ENCODE peak calls at places on chromosome 20, in four cellular contexts. M is K562, C is GM23338, Q is WTC11. B is an unnamed sample.

GRCh38 chr20:55567826-55568225 is 437.5 kb downstream of the CBLN4 start:
- DNase-seq in M (no peak), C (no peak), Q (no peak), B (no peak)

GRCh38 chr20:25470045-25470444 is 62.6 kb downstream of the GINS1 start:
- DNase-seq in M (peak), C (peak), Q (peak), B (peak)

GRCh38 chr20:60008130-60008808 is 50.0 kb downstream of the CDH26 start:
- DNase-seq in M (no peak), C (no peak), Q (no peak), B (no peak)

GRCh38 chr20:48682529-48683385 is 145.0 kb downstream of the PREX1 start:
- DNase-seq in M (peak), C (peak), Q (peak), B (no peak)

GRCh38 chr20:31707994-31708744 is 14.5 kb downstream of the BCL2L1 start:
- DNase-seq in M (peak), C (peak), Q (peak), B (no peak)

GRCh38 chr20:4873396-4873795 is 127.9 kb downstream of the SLC23A2 start:
- DNase-seq in M (no peak), C (no peak), Q (no peak), B (no peak)

GRCh38 chr20:11235058-11235457 is 561.3 kb upstream of the JAG1 start:
- DNase-seq in M (no peak), C (peak), Q (peak), B (no peak)

GRCh38 chr20:35174458-35175216 is 2.8 kb downstream of the PROCR start:
- DNase-seq in M (peak), C (peak), Q (peak), B (no peak)

GRCh38 chr20:7291319-7291943 is 523.9 kb downstream of the BMP2 start:
- DNase-seq in M (no peak), C (peak), Q (no peak), B (no peak)

GRCh38 chr20:24989162-24989561 is 3.4 kb downstream of the APMAP start:
- DNase-seq in M (no peak), C (no peak), Q (no peak), B (no peak)

GRCh38 chr20:6501061-6501460 is 266.4 kb upstream of the BMP2 start:
- DNase-seq in M (no peak), C (no peak), Q (no peak), B (no peak)

GRCh38 chr20:35952480-35953410 is 1.6 kb downstream of the SCAND1 start:
- DNase-seq in M (peak), C (peak), Q (no peak), B (no peak)

GRCh38 chr20:43691928-43692524 is 25.1 kb downstream of the MYBL2 start:
- DNase-seq in M (peak), C (peak), Q (peak), B (peak)

GRCh38 chr20:45097485-45098095 is 3.3 kb downstream of the KCNS1 start:
- DNase-seq in M (no peak), C (peak), Q (peak), B (no peak)

GRCh38 chr20:55354700-55355099 is 650.6 kb downstream of the CBLN4 start:
- DNase-seq in M (no peak), C (no peak), Q (no peak), B (no peak)

GRCh38 chr20:47133809-47134456 is 222.6 kb downstream of the ZMYND8 start:
- DNase-seq in M (no peak), C (no peak), Q (no peak), B (no peak)

GRCh38 chr20:43849496-43850197 is 65.0 kb upstream of the TOX2 start:
- DNase-seq in M (no peak), C (no peak), Q (no peak), B (no peak)

GRCh38 chr20:2757969-2758368 is 42.5 kb downstream of the CPXM1 start:
- DNase-seq in M (no peak), C (no peak), Q (no peak), B (no peak)

GRCh38 chr20:36132802-36133211 is 21.7 kb upstream of the EPB41L1 start:
- DNase-seq in M (no peak), C (no peak), Q (no peak), B (no peak)

GRCh38 chr20:51388227-51388626 is 154.3 kb downstream of the NFATC2 start:
- DNase-seq in M (no peak), C (no peak), Q (no peak), B (no peak)

GRCh38 chr20:53643031-53643832 is 49.6 kb upstream of the ZNF217 start:
- DNase-seq in M (peak), C (no peak), Q (no peak), B (no peak)

GRCh38 chr20:25054133-25054820 is 3.7 kb downstream of the ACSS1 start:
- DNase-seq in M (no peak), C (no peak), Q (no peak), B (no peak)

GRCh38 chr20:40160151-40160550 is 528.9 kb downstream of the MAFB start:
- DNase-seq in M (peak), C (peak), Q (peak), B (peak)

GRCh38 chr20:51447097-51447764 is 95.3 kb downstream of the NFATC2 start:
- DNase-seq in M (no peak), C (peak), Q (no peak), B (no peak)

GRCh38 chr20:33113387-33113908 is 34.0 kb downstream of the BPIFB4 start:
- DNase-seq in M (no peak), C (no peak), Q (no peak), B (no peak)

GRCh38 chr20:35235881-35236280 is 9.4 kb downstream of the MMP24 start:
- DNase-seq in M (no peak), C (no peak), Q (no peak), B (no peak)

GRCh38 chr20:12966468-12967085 is 42.2 kb upstream of the SPTLC3 start:
- DNase-seq in M (no peak), C (peak), Q (no peak), B (no peak)

DNA sequence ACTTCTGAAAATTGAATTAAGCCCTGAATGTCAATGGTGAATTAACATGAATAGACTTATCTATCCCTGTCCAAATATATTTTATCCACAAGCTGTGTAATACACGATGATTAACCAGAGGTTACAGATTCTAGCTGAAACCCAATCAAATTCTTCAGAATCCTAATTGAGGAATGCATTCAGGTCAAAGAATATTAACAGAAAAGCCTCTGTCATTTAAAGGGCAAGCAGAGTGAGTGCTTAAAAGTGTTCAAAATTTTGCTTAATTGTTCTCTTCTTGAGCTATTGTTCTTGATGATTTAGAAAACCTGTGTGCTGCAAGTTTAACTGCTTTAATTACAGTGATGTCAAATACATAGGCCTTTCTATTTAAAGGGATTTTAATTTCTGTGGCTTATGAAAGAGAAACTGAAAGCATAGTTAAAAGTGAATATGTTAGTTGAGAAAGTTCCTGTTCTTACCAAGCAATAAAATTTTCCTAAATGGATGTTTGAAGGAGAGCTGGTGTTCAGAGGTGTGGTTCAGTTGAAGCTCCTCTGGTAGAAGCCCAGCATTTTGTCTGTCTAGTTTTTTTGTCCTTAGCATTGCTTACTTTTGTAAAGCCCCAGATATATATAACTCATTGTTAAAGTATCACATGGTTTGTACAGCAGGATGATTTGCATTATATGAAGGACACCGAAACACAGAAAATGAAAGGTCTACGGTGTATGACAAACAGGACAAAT is 466.3 kb upstream of the PLCB4 start:
- DNase-seq in M (no peak), C (no peak), Q (no peak), B (no peak)
- TF ChIP-seq CREB1 in M (no peak), C (no peak), Q (no peak), B (no peak)

GRCh38 chr20:38635721-38636285 is 34.2 kb downstream of the ARHGAP40 start:
- DNase-seq in M (peak), C (no peak), Q (no peak), B (no peak)
- TF ChIP-seq CREB1 in M (no peak), C (no peak), Q (no peak), B (no peak)

GRCh38 chr20:58372836-58373235 is 16.2 kb upstream of the VAPB start:
- DNase-seq in M (no peak), C (peak), Q (peak), B (peak)
- TF ChIP-seq CREB1 in M (no peak), C (no peak), Q (no peak), B (peak)

GRCh38 chr20:56953055-56953586 is 313.3 kb downstream of the BMP7 start:
- DNase-seq in M (no peak), C (no peak), Q (no peak), B (no peak)

GRCh38 chr20:56952258-56952929 is 314.0 kb downstream of the BMP7 start:
- DNase-seq in M (no peak), C (no peak), Q (no peak), B (no peak)

GRCh38 chr20:56945901-56946300 is 316.8 kb downstream of the TFAP2C start:
- DNase-seq in M (no peak), C (no peak), Q (no peak), B (no peak)

GRCh38 chr20:56945057-56945456 is 316.0 kb downstream of the TFAP2C start:
- DNase-seq in M (no peak), C (no peak), Q (no peak), B (no peak)

GRCh38 chr20:56949318-56949717 is 317.1 kb downstream of the BMP7 start:
- DNase-seq in M (peak), C (peak), Q (peak), B (no peak)
- TF ChIP-seq CREB1 in M (no peak), C (no peak), Q (no peak), B (no peak)

GRCh38 chr20:21767200-21767738 is 61.8 kb downstream of the PAX1 start:
- DNase-seq in M (no peak), C (no peak), Q (no peak), B (no peak)

DNA sequence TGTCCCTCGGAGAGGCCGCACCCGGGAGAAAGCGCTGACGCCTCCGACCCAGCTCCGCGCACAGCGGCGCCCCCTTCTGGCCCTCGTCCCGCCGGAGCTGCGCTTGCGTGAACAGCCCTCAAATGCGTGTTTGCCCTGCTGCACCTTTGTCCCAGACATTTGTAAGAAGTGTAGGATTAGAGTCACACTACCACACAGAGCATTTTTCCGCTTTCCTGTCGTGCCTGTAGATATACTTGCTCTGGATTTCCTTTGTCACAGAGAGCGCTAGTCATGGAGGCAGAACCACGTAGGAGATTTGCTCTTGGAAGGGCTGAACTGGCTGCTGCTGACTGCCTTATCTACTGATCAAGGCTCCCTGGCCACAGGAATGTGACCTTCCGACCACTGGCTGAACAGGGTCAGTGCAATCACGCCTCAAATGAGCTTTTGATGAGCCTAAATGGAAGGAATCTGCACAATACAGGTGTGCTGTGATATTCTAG is 62.3 kb downstream of the PAX1 start:
- DNase-seq in M (peak), C (peak), Q (peak), B (peak)
- TF ChIP-seq CREB1 in M (no peak), C (peak), Q (no peak), B (no peak)

GRCh38 chr20:37567331-37567665 is 39.6 kb upstream of the BLCAP start:
- DNase-seq in M (no peak), C (peak), Q (no peak), B (no peak)

GRCh38 chr20:37564388-37565133 is 36.9 kb upstream of the BLCAP start:
- DNase-seq in M (peak), C (peak), Q (peak), B (peak)

GRCh38 chr20:37564016-37564387 is 36.3 kb upstream of the BLCAP start:
- DNase-seq in M (no peak), C (no peak), Q (no peak), B (no peak)

GRCh38 chr20:37566590-37567330 is 39.1 kb upstream of the BLCAP start:
- DNase-seq in M (no peak), C (no peak), Q (no peak), B (no peak)

DNA sequence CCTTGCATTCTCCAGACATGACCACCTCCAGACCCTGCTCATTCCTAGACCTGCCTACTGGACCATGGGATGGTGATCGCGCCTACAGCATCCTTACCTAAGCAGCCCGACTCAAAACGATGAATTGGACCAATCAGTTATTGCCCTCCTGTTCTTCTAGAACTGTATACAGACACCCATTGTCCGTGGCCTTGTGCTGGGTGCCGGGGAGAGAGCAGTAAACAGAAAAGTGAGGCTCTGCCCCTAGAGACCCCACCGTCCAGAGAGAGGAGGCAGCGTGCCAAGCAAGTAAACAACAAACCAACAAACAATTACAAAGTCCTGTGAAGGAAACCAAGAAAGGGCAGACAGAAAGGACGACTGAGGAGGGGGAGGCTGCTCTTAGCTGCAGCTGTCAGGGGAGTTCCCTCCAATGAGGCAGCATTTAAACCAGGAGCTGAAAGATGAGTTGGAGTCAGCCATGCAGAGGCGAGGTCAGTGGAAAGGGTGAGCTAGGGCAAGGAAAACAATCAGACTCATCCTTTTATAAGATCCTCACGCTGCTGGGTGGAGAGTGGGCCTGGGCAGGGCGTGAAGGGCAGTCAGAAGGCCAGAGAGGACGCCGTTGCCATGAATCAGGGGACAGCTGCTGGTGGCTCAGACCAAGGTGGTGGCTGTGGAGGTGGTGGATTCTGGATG is 37.6 kb upstream of the BLCAP start:
- DNase-seq in M (no peak), C (no peak), Q (no peak), B (no peak)
- TF ChIP-seq CREB1 in M (no peak), C (no peak), Q (no peak), B (no peak)

DNA sequence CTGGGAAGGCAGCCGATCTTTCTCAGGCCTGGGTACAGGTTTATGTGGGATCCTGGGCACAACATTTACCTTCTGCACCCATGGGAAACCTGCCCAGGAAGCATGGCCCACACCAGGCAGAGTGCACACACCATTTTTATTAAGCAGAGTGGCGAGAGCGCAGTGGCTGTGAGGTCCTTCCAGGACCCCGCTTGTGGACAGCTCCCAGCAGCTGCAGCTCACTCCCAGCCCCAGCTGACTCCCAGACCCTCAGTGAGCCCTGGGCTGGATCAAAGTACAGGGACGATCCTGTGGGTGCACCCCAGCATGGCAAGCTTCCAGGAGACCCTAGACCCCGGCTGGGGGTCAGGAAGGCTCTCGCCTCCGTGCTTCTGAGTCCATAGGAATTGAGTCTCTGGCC is 65.5 kb upstream of the SLCO4A1 start:
- DNase-seq in M (peak), C (peak), Q (peak), B (no peak)
- TF ChIP-seq CREB1 in M (no peak), C (no peak), Q (peak), B (no peak)

DNA sequence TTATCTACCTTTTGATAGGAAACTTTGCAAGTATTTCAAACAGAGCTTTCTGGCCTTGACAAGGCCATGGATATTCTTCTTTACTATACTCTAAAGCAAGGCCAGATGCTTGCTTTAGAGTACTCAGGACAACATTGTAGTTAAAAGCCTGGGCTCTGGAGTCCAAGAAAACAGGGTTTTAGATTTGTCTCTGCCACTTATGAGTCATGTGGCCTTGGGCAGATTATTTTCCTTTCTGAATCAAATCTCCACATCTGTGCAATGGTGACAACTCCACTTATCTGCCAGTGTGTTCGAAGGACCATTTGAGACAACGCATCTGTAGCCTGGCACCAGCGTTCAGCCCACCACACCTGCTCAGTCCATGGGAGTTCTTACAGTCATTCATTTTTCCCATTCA is 265.9 kb upstream of the RIN2 start:
- DNase-seq in M (no peak), C (no peak), Q (no peak), B (no peak)
- TF ChIP-seq CREB1 in M (no peak), C (no peak), Q (no peak), B (no peak)